ENCODE peak calls at places on chromosomes 4 and X, in five cellular contexts. U is astrocyte of the spinal cord, T is GM13976, W is epithelial cell of esophagus, X is A673. K is an unnamed sample.

GRCh38 chr4:31237242-31237641 is 517.1 kb downstream of the PCDH7 start:
- DNase-seq in U (peak), T (no peak), W (peak), X (no peak), K (no peak)

GRCh38 chr4:168153596-168154440 is 61.5 kb downstream of the ANXA10 start:
- DNase-seq in T (peak), U (peak), W (peak), X (peak), K (peak)

GRCh38 chrX:107448625-107449468 is 605 bp upstream of the FRMPD3 start:
- DNase-seq in W (peak), T (no peak), U (no peak), X (no peak), K (no peak)

GRCh38 chr4:80538276-80538926 is 202.9 kb downstream of the CFAP299 start:
- DNase-seq in U (peak), T (no peak), W (peak), X (no peak), K (no peak)

GRCh38 chrX:6849711-6850415 is 297.6 kb upstream of the STS start:
- DNase-seq in X (no peak), U (peak), T (no peak), W (peak), K (no peak)

GRCh38 chr4:112145820-112146813 is 863 bp downstream of the FAM241A start:
- DNase-seq in W (peak), U (peak), X (peak), T (peak), K (peak)

GRCh38 chr4:73208376-73208775 is 50.2 kb downstream of the ANKRD17 start:
- DNase-seq in X (no peak), U (peak), T (no peak), W (peak), K (no peak)

GRCh38 chrX:41192880-41193279 is 107.6 kb downstream of the USP9X start:
- DNase-seq in X (no peak), W (peak), T (no peak), U (no peak), K (no peak)

GRCh38 chr4:175066923-175067627 is 148.9 kb downstream of the ADAM29 start:
- DNase-seq in W (no peak), X (no peak), U (no peak), T (no peak), K (no peak)

GRCh38 chr4:173835863-173836262 is 305.8 kb upstream of the HAND2 start:
- DNase-seq in X (peak), U (peak), T (no peak), W (peak), K (no peak)

GRCh38 chr4:101200561-101200960 is 146.8 kb downstream of the PPP3CA start:
- DNase-seq in U (peak), X (peak), W (peak), T (no peak), K (no peak)

GRCh38 chr4:177070533-177070932 is 239.1 kb upstream of the NEIL3 start:
- DNase-seq in W (no peak), T (no peak), U (no peak), X (no peak), K (no peak)

GRCh38 chrX:110442631-110443030 is 84.0 kb downstream of the RTL9 start:
- DNase-seq in U (peak), T (peak), W (peak), X (peak), K (no peak)

GRCh38 chr4:8532245-8532781 is 47.9 kb upstream of the GPR78 start:
- DNase-seq in T (no peak), W (no peak), U (no peak), X (no peak), K (no peak)

GRCh38 chr4:139669335-139669734 is 3.7 kb downstream of the MGST2 start:
- DNase-seq in W (no peak), U (no peak), X (no peak), T (no peak), K (no peak)

GRCh38 chr4:123832173-123833026 is 435.8 kb downstream of the SPRY1 start:
- DNase-seq in W (peak), T (no peak), X (peak), U (peak), K (no peak)

GRCh38 chr4:173534439-173534838 is 4.4 kb upstream of the HAND2 start:
- DNase-seq in U (no peak), T (no peak), X (no peak), W (no peak), K (no peak)

GRCh38 chr4:150960079-150960478 is 55.0 kb downstream of the LRBA start:
- DNase-seq in U (no peak), T (no peak), W (peak), X (peak), K (no peak)

GRCh38 chr4:153488006-153488718 is 22.0 kb downstream of the TMEM131L start:
- DNase-seq in U (no peak), W (peak), T (peak), X (no peak), K (peak)

GRCh38 chr4:74423101-74423500 is 21.8 kb upstream of the AREG start:
- DNase-seq in X (no peak), W (peak), U (peak), T (no peak), K (no peak)

GRCh38 chrX:72142931-72143709 is 11.4 kb upstream of the RTL5 start:
- DNase-seq in U (no peak), X (no peak), W (no peak), T (no peak), K (no peak)

GRCh38 chr4:110062166-110062565 is 136.2 kb downstream of the ELOVL6 start:
- DNase-seq in W (no peak), T (no peak), U (no peak), X (no peak), K (no peak)

GRCh38 chrX:47380268-47380667 is 9.9 kb downstream of the ZNF157 start:
- DNase-seq in U (no peak), W (peak), X (no peak), T (peak), K (no peak)

GRCh38 chr4:59339631-59340030 is 1860.5 kb upstream of the ADGRL3 start:
- DNase-seq in W (no peak), X (no peak), U (no peak), T (no peak), K (no peak)

GRCh38 chr4:179662522-179662921 is 2220.3 kb upstream of the AGA start:
- DNase-seq in U (peak), X (no peak), T (no peak), W (no peak), K (no peak)

GRCh38 chrX:24426921-24427746 is 38.0 kb upstream of the PDK3 start:
- DNase-seq in X (no peak), W (no peak), U (peak), T (no peak), K (no peak)

GRCh38 chr4:7332216-7333023 is 102.3 kb downstream of the PSAPL1 start:
- DNase-seq in U (peak), X (no peak), T (no peak), W (no peak), K (no peak)

GRCh38 chrX:39336709-39337294 is 535.5 kb downstream of the MID1IP1 start:
- DNase-seq in T (peak), W (no peak), U (peak), X (peak), K (no peak)

GRCh38 chr4:1072830-1073446 is 40.4 kb downstream of the RNF212 start:
- DNase-seq in T (peak), X (peak), U (peak), W (peak), K (peak)
- TF ChIP-seq CTCF in T (peak), X (peak), U (peak), W (peak), K (peak)

GRCh38 chr4:121054373-121054772 is 18.0 kb downstream of the NDNF start:
- DNase-seq in U (no peak), T (no peak), W (no peak), X (no peak), K (no peak)

GRCh38 chr4:121048165-121048564 is 24.2 kb downstream of the NDNF start:
- DNase-seq in U (no peak), W (no peak), X (no peak), T (no peak), K (no peak)

GRCh38 chr4:121049072-121049599 is 23.2 kb downstream of the NDNF start:
- DNase-seq in X (no peak), T (no peak), W (no peak), U (no peak), K (no peak)

GRCh38 chr4:121053601-121054143 is 18.7 kb downstream of the NDNF start:
- DNase-seq in U (peak), X (peak), W (peak), T (no peak), K (no peak)

DNA sequence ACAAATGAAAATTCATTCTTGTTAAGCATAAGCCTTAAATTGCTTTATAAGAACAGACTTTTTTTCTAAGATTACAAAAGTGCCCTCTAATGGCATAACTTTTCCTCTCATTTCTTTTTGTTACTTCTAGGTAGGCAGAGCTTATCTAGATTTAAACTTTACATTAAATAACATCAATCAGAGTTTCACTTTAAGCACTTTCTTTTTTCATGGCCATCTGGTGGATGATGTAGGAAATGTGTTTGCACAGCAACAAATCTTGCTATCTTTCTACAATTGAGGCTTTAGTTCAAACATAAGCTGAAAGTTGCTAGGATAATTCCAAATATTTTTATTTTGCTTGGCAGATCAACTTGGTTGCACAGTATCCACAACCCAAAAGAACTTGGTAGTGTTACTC is 22.1 kb downstream of the NDNF start:
- DNase-seq in U (peak), X (peak), T (no peak), W (no peak), K (no peak)
- TF ChIP-seq CTCF in U (peak), X (peak), T (no peak), W (peak), K (no peak)

GRCh38 chr4:76585897-76586360 is 150.9 kb downstream of the SHROOM3 start:
- DNase-seq in U (peak), X (no peak), W (peak), T (peak), K (peak)
- TF ChIP-seq CTCF in U (peak), X (no peak), W (peak), T (no peak), K (no peak)

GRCh38 chr4:20391224-20391623 is 139.5 kb downstream of the SLIT2 start:
- DNase-seq in U (peak), W (no peak), T (no peak), X (no peak), K (no peak)

GRCh38 chr4:20393486-20394100 is 141.9 kb downstream of the SLIT2 start:
- DNase-seq in U (peak), T (no peak), W (no peak), X (peak), K (no peak)

GRCh38 chr4:20391912-20392311 is 140.2 kb downstream of the SLIT2 start:
- DNase-seq in W (no peak), X (no peak), T (no peak), U (no peak), K (no peak)

GRCh38 chr4:20394471-20394870 is 142.8 kb downstream of the SLIT2 start:
- DNase-seq in U (no peak), W (no peak), X (no peak), T (no peak), K (no peak)

DNA sequence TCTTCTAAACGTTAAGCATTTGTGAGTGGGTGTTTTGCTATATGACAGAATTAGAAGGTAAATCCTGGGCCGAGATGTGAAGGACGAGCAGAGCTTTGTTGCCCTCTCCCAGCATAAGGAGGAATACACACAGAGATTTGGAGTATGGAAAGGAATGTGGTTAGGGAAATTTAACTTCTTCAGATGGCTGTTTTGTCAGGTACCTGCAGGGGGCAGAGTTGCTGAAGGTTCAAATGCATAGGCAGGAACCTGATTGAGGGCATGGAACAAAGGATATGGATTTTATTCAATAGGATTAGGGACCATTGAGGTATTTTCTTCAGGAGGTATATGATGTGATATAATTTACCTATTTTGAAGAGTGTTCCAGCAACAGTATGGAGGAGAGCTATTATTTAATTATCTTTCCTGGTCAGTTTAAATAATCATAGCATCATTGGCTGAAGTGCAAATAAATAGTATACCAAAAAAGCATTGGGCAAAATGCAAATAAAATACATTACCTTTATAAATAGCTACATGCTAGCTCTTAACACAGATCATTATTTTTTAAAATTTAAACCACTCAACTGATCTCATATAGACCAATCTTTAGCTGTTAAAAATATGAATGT is 143.6 kb downstream of the SLIT2 start:
- DNase-seq in W (peak), T (no peak), X (peak), U (no peak), K (no peak)
- TF ChIP-seq CTCF in W (peak), T (peak), X (peak), U (peak), K (no peak)